ENCODE peak calls at places on chromosomes 16 and 17, in nine cellular contexts. P, X, E, L, D, S, O, W and R are unnamed samples.

GRCh38 chr17:68344701-68345136 is 53.4 kb downstream of the ARSG start:
- DNase-seq in P (no peak), X (no peak), E (no peak), L (peak; percentile 28), D (no peak), S (no peak), O (peak; percentile 21), W (no peak), R (no peak)

GRCh38 chr16:70685938-70686375 is at the start of gene MTSS2:
- DNase-seq in P (peak; percentile 96), X (no peak), E (peak; percentile 91), L (peak; percentile 83), D (peak; percentile 92), S (peak; percentile 84), O (peak; percentile 77), W (peak; percentile 83), R (no peak)

GRCh38 chr16:50585331-50585776 is 37.2 kb downstream of the NKD1 start:
- DNase-seq in P (peak; percentile 93), X (peak; percentile 93), E (no peak), L (peak; percentile 40), D (no peak), S (peak; percentile 57), O (peak; percentile 63), W (no peak), R (peak; percentile 78)

GRCh38 chr17:17387461-17388362 is 84.5 kb downstream of the NT5M start:
- DNase-seq in P (no peak), X (no peak), E (peak; percentile 18), L (peak; percentile 69), D (no peak), S (no peak), O (peak; percentile 77), W (peak; percentile 70), R (no peak)

GRCh38 chr17:71975998-71976649 is 144.7 kb upstream of the SOX9 start:
- DNase-seq in P (peak; percentile 89), X (peak; percentile 92), E (no peak), L (peak; percentile 53), D (peak; percentile 84), S (peak; percentile 91), O (peak; percentile 79), W (no peak), R (peak; percentile 95)

GRCh38 chr16:72285728-72286127 is 113.8 kb upstream of the PMFBP1 start:
- DNase-seq in P (no peak), X (no peak), E (no peak), L (no peak), D (no peak), S (no peak), O (no peak), W (no peak), R (no peak)

GRCh38 chr17:42853968-42854790 is 3.2 kb downstream of the AOC3 start:
- DNase-seq in P (peak; percentile 53), X (no peak), E (no peak), L (no peak), D (no peak), S (no peak), O (no peak), W (no peak), R (no peak)

GRCh38 chr17:82213251-82214011 is 789 bp upstream of the CCDC57 start:
- DNase-seq in P (peak; percentile 81), X (no peak), E (peak; percentile 58), L (no peak), D (no peak), S (no peak), O (peak; percentile 43), W (peak; percentile 73), R (peak; percentile 77)

GRCh38 chr16:12162151-12162559 is 185.6 kb downstream of the SNX29 start:
- DNase-seq in P (no peak), X (no peak), E (no peak), L (no peak), D (no peak), S (no peak), O (no peak), W (no peak), R (no peak)

GRCh38 chr17:60506312-60506711 is 19.7 kb downstream of the APPBP2 start:
- DNase-seq in P (no peak), X (no peak), E (peak; percentile 26), L (no peak), D (no peak), S (no peak), O (no peak), W (no peak), R (no peak)

GRCh38 chr17:54270499-54270898 is 447.8 kb downstream of the KIF2B start:
- DNase-seq in P (no peak), X (no peak), E (no peak), L (no peak), D (no peak), S (no peak), O (no peak), W (no peak), R (no peak)

GRCh38 chr17:43673516-43674323 is 12.0 kb upstream of the MEOX1 start:
- DNase-seq in P (peak; percentile 83), X (peak; percentile 95), E (peak; percentile 64), L (peak; percentile 82), D (peak; percentile 61), S (peak; percentile 74), O (peak; percentile 80), W (peak; percentile 93), R (no peak)

GRCh38 chr17:2055494-2056220 is 754 bp downstream of the HIC1 start:
- DNase-seq in P (peak; percentile 68), X (no peak), E (no peak), L (no peak), D (no peak), S (no peak), O (peak; percentile 39), W (no peak), R (peak; percentile 70)

GRCh38 chr17:40327735-40328385 is 18.9 kb downstream of the RARA start:
- DNase-seq in P (peak; percentile 81), X (no peak), E (no peak), L (no peak), D (no peak), S (no peak), O (no peak), W (no peak), R (no peak)

GRCh38 chr17:64706224-64707076 is 44.3 kb upstream of the SMURF2 start:
- DNase-seq in P (no peak), X (no peak), E (no peak), L (no peak), D (peak; percentile 25), S (no peak), O (peak; percentile 30), W (no peak), R (no peak)

GRCh38 chr16:30782486-30783279 is 4.3 kb downstream of the ZNF629 start:
- DNase-seq in P (no peak), X (no peak), E (no peak), L (no peak), D (no peak), S (no peak), O (no peak), W (no peak), R (no peak)

GRCh38 chr17:12041316-12041715 is 20.6 kb downstream of the MAP2K4 start:
- DNase-seq in P (no peak), X (no peak), E (no peak), L (no peak), D (no peak), S (no peak), O (no peak), W (no peak), R (no peak)

GRCh38 chr17:56640116-56640515 is 46.6 kb downstream of the NOG start:
- DNase-seq in P (no peak), X (no peak), E (peak; percentile 13), L (no peak), D (no peak), S (no peak), O (no peak), W (no peak), R (no peak)

GRCh38 chr17:83152221-83152744 is 72.9 kb downstream of the METRNL start:
- DNase-seq in P (peak; percentile 61), X (no peak), E (no peak), L (no peak), D (no peak), S (no peak), O (no peak), W (no peak), R (no peak)

GRCh38 chr17:8120520-8121443 is 2.5 kb upstream of the ALOXE3 start:
- DNase-seq in P (peak; percentile 78), X (no peak), E (peak; percentile 81), L (peak; percentile 66), D (peak; percentile 43), S (no peak), O (peak; percentile 67), W (peak; percentile 98), R (peak; percentile 82)
- TF ChIP-seq POLR2A in P (no peak), X (no peak), E (peak; percentile 53), L (no peak), D (no peak), S (no peak), O (no peak), W (peak; percentile 51), R (no peak)

DNA sequence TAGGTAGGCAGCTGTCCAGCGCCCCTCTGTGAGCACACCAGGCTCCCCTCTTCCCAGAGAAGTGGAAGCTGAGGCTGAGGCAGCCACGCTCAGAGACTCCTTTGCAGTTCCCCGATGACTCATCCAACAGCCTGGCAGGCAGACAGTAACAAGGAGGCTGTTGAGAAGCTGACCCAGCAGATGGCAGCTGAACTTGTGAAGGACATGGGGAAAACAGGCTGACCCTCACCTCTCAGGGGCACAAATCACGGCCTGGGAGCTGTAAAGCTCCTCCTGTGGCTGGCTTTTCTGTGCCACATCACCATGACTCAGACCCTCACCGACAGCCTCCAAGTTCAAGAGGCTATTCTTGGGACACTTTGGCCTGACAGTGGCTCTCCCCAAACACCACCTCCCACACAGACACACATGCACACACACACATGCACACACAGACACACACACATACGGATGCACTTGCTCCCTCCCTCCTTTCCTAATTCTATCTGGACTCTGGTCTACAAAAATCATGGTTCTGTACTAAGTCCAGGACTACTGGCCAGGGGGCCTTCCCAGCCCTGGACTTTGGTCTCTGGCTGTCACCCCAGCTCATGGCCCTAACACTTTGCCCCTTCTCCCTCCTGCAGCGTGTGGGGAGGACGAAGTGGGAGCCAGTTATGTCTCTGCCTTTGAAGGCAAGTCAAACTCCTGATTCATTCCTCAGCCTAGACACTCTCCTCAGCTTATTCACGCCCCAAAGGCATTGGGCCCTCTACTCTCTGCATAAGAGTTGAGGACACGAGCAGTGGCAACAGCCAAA is 23.2 kb downstream of the MAP3K14 start:
- DNase-seq in P (peak; percentile 95), X (peak; percentile 95), E (peak; percentile 62), L (peak; percentile 78), D (peak; percentile 77), S (peak; percentile 70), O (peak; percentile 80), W (no peak), R (peak; percentile 87)
- TF ChIP-seq POLR2AphosphoS5 in P (no peak), X (peak; percentile 52), E (no peak), L (no peak), D (peak; percentile 67), S (peak; percentile 54), O (peak; percentile 15), W (no peak), R (no peak)

GRCh38 chr17:7043544-7044268 is at the start of gene SLC16A11:
- DNase-seq in P (no peak), X (no peak), E (no peak), L (peak; percentile 59), D (no peak), S (no peak), O (peak; percentile 58), W (peak; percentile 75), R (no peak)
- H3K27ac ChIP-seq in P (peak within 1 kb of the TSS; percentile 58), X (peak within 1 kb of the TSS; percentile 28), E (no peak within 1 kb of the TSS), L (no peak within 1 kb of the TSS), D (no peak within 1 kb of the TSS), S (peak within 1 kb of the TSS; percentile 89), O (peak within 1 kb of the TSS; percentile 27), W (no peak within 1 kb of the TSS), R (peak within 1 kb of the TSS; percentile 91)

DNA sequence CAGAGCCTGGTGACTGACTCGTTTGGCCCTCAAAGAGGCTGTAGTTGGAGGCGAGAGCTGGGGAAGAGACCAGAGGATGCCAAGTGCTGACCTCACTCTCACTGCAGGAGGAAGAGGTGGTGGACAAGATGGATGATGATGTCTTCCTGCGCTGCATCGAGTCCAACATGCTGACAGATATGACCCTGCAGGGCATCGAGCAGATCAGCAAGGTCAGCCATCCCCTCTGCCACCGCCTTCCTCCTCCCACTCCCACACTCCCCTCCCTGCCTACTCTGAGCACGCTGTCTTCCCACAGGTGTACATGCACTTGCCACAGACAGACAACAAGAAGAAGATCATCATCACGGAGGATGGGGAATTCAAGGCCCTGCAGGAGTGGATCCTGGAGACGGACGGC is 26.9 kb downstream of the POLR2A start:
- DNase-seq in P (no peak), X (no peak), E (no peak), L (no peak), D (no peak), S (no peak), O (no peak), W (no peak), R (no peak)
- TF ChIP-seq POLR2A in P (no peak), X (no peak), E (no peak), L (no peak), D (no peak), S (no peak), O (no peak), W (peak; percentile 9), R (no peak)